ENCODE peak calls at places on chromosomes 12 and 14, in four cellular contexts. One of them, this sample, is unnamed.

GRCh38 chr14:79740043-79740442 is 471.3 kb downstream of the DIO2 start:
- DNase-seq in IMR-90: no peak
- DNase-seq in A549: no peak
- DNase-seq in K562: no peak
- DNase-seq in this sample: no peak

GRCh38 chr12:3604750-3605638 is 114.0 kb downstream of the PRMT8 start:
- DNase-seq in K562: no peak
- DNase-seq in IMR-90: no peak
- DNase-seq in A549: no peak
- DNase-seq in this sample: no peak

GRCh38 chr14:77654001-77654431 is 37.6 kb upstream of the SPTLC2 start:
- DNase-seq in A549: no peak
- DNase-seq in K562: no peak
- DNase-seq in IMR-90: no peak
- DNase-seq in this sample: no peak

GRCh38 chr14:93269341-93270068 is 62.4 kb downstream of the UBR7 start:
- DNase-seq in IMR-90: peak
- DNase-seq in A549: peak
- DNase-seq in K562: peak
- DNase-seq in this sample: peak

GRCh38 chr14:39091716-39092115 is 11.3 kb downstream of the SEC23A start:
- DNase-seq in K562: no peak
- DNase-seq in IMR-90: no peak
- DNase-seq in A549: no peak
- DNase-seq in this sample: no peak

GRCh38 chr12:111469406-111469805 is 63.7 kb downstream of the SH2B3 start:
- DNase-seq in K562: no peak
- DNase-seq in A549: no peak
- DNase-seq in IMR-90: peak
- DNase-seq in this sample: no peak

GRCh38 chr12:99498756-99499155 is 148.8 kb upstream of the GARIN6 start:
- DNase-seq in A549: peak
- DNase-seq in IMR-90: peak
- DNase-seq in K562: no peak
- DNase-seq in this sample: no peak

GRCh38 chr14:75648066-75648838 is 12.4 kb downstream of the ERG28 start:
- DNase-seq in IMR-90: peak
- DNase-seq in A549: peak
- DNase-seq in K562: no peak
- DNase-seq in this sample: peak

GRCh38 chr12:92432724-92433281 is 270.0 kb upstream of the PLEKHG7 start:
- DNase-seq in K562: no peak
- DNase-seq in IMR-90: no peak
- DNase-seq in A549: no peak
- DNase-seq in this sample: no peak

GRCh38 chr14:82872494-82872893 is 1338.8 kb upstream of the SEL1L start:
- DNase-seq in K562: no peak
- DNase-seq in A549: peak
- DNase-seq in IMR-90: no peak
- DNase-seq in this sample: no peak

GRCh38 chr12:12685305-12685704 is 10.7 kb downstream of the GPR19 start:
- DNase-seq in K562: no peak
- DNase-seq in A549: no peak
- DNase-seq in IMR-90: no peak
- DNase-seq in this sample: no peak

GRCh38 chr12:50117057-50117622 is 5.1 kb downstream of the COX14 start:
- DNase-seq in IMR-90: no peak
- DNase-seq in A549: no peak
- DNase-seq in K562: no peak
- DNase-seq in this sample: no peak

GRCh38 chr14:60249321-60250251 is 565 bp downstream of the PPM1A start:
- DNase-seq in K562: peak
- DNase-seq in A549: peak
- DNase-seq in IMR-90: peak
- DNase-seq in this sample: peak

DNA sequence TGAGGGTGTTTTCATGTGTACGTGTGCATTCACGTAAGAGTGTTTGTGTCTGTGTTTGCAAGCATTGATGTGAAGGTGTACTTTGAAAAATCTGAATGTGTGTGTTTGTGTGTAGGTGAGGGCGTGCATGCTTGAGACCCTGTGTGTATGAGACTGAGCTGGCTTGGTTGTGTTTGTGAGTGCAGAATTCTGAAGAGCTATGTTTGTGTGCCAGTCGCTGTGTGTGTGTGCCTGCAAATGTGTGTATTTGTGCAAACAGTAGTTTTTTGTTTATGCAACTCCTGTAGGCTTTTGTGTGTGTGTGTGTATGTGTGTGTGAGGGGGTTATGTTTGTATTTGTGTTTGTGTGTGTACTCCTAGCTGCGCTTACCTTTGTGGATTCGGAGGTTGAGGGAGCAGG is 1.7 kb upstream of the LHX5 start:
- DNase-seq in IMR-90: no peak
- DNase-seq in A549: no peak
- DNase-seq in K562: no peak
- DNase-seq in this sample: no peak
- TF ChIP-seq MAZ in IMR-90: no peak
- TF ChIP-seq MAZ in A549: no peak
- TF ChIP-seq MAZ in K562: no peak
- TF ChIP-seq MAZ in this sample: no peak

GRCh38 chr14:91980157-91980556 is 32.7 kb upstream of the FBLN5 start:
- DNase-seq in K562: peak
- DNase-seq in A549: peak
- DNase-seq in IMR-90: peak
- DNase-seq in this sample: no peak
- TF ChIP-seq MAZ in K562: no peak
- TF ChIP-seq MAZ in A549: no peak
- TF ChIP-seq MAZ in IMR-90: no peak
- TF ChIP-seq MAZ in this sample: no peak

DNA sequence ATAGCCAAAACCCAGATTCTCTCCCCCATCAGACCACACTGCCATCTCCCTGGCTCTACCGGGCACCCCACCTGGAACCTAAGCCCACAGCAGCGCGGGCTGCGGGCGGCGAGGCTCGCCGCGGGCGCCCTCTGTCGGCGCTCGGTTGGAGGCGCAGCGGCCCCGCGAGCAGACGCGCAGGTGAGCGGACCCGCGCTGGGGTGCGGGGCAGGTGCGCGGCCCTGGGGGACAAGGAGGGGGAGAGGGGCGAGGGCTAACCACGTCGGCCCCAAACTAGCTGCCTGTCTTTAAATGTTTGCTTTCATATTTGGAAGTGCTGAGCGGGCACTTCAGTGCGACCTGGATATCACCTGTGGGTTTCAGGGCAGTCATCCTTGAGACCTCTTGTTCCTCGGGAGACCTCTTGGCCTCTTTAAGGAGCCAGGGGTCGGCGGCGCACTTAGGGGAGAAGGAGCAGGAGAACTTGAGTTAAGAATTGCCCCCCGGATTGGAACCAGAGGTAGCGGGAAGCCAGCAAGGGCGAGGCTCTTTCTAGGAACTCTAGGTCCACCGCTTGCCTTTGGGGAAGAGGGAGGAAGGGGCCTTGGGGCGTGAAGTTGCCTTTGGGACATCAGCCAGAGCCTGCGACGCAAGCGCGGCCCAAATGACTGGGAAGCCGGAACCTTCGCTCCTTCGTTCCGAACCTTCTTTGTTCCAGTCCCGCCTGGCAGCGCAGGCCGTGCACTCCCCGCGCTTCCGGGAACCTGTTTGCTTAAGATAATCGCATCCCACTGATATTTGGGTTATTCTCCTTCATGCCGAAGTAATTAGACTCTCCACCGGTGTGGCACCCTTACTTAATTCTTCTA is 78.7 kb downstream of the NEDD1 start:
- DNase-seq in A549: peak
- DNase-seq in K562: peak
- DNase-seq in IMR-90: no peak
- DNase-seq in this sample: no peak
- TF ChIP-seq MAZ in A549: no peak
- TF ChIP-seq MAZ in K562: no peak
- TF ChIP-seq MAZ in IMR-90: no peak
- TF ChIP-seq MAZ in this sample: no peak

GRCh38 chr14:96139879-96140278 is 64.8 kb upstream of the BDKRB2 start:
- DNase-seq in A549: no peak
- DNase-seq in K562: no peak
- DNase-seq in IMR-90: peak
- DNase-seq in this sample: no peak
- TF ChIP-seq MAZ in A549: no peak
- TF ChIP-seq MAZ in K562: no peak
- TF ChIP-seq MAZ in IMR-90: no peak
- TF ChIP-seq MAZ in this sample: no peak

DNA sequence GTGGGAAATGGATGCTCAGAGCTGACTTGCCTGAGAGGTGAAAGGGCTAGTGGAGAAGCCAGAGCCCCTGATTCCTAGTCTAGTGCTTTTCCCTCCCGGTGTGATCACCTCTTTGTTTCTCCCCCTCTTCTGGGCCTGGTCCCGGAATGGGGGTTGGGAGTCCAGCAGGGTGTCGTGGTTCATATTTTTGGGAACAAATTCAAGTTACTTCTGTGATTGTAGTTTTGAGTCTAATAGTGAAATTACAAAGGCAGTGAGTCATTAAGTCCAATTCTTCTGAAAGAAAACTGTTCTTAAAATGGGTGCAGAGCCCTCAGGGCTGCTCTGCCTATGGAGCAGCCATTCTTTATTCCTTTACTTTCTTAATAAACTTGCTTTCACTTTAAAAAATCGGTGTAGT is 7.6 kb downstream of the SUSD6 start:
- DNase-seq in K562: no peak
- DNase-seq in A549: no peak
- DNase-seq in IMR-90: no peak
- DNase-seq in this sample: no peak
- TF ChIP-seq MAZ in K562: no peak
- TF ChIP-seq MAZ in A549: no peak
- TF ChIP-seq MAZ in IMR-90: no peak
- TF ChIP-seq MAZ in this sample: no peak

DNA sequence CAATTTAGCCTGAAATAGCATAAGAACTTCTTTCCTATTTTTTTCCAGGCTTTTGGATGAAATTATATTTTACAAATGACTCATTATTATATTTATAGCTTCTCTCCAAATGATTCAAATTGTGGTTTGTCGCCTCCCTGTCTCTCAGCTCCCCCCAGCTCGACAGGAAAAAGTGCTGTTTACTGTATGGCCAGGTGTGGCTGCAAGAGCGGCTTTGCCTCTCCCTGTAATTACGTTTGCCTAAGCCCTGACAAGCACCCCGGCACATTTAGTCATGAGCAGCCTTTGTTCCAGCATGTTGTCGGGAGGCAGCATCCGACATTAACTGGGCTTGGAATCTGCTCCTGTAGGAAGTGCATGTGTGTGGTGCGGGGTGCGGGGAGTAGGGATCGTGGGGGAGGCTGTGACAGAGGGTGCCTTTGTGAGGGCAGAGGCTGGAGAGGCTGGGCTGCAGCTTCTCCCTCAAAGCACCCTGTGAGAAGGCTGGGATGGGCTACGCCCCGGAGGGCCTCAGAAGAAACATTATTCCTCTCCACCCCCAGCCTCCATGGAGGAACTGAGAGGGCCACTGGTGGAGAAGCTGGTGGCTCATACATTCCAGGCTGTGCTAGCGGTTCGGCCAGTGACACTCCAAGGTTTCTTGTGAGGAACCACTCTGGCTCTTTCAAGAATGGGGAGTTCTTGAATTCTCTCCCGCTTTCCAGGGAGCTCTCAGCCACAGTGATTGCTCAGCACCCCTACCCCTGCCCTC is 42.1 kb upstream of the CTDSP2 start:
- DNase-seq in A549: no peak
- DNase-seq in K562: no peak
- DNase-seq in IMR-90: peak
- DNase-seq in this sample: no peak
- TF ChIP-seq MAZ in A549: no peak
- TF ChIP-seq MAZ in K562: no peak
- TF ChIP-seq MAZ in IMR-90: peak
- TF ChIP-seq MAZ in this sample: no peak

DNA sequence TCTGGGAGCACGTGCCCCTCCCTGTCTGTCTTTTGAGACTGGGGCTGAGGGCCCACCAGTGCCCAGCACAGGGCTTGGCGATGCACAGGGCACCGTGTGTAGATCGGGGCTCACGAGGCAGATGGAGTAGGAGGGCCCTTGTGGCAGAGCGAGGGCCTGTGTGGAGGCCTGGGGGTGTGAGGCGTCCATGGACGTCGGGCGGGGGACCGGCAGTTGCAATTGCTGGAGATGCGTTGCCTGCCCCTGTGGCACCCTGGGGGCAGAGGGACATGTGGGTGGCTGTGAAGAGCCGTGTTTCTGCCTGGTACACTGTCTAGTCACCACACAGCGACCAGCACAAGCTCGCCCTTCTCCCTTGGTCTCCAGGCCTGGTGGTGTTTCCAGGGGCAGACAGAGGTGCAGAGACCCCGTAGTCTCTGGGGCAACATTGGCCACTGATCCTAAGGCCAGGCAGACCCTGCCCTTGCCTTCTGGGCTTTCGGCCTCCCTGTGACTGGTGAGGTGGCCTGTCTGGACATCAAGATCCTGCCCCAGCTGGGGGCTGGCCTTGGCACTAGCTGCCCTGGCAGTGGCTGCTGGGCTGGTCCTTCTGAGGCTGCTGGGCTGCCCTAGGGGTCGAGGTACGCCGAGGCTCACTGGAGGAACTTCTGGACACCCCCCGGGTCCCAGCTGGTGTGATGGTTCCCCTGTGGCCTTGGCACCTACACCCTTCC is 14.5 kb downstream of the KIF26A start:
- DNase-seq in A549: no peak
- DNase-seq in K562: no peak
- DNase-seq in IMR-90: no peak
- DNase-seq in this sample: no peak
- TF ChIP-seq MAZ in A549: no peak
- TF ChIP-seq MAZ in K562: no peak
- TF ChIP-seq MAZ in IMR-90: no peak
- TF ChIP-seq MAZ in this sample: no peak

GRCh38 chr14:102020058-102020971 is 55.9 kb downstream of the DYNC1H1 start:
- DNase-seq in A549: no peak
- DNase-seq in K562: no peak
- DNase-seq in IMR-90: peak
- DNase-seq in this sample: no peak
- TF ChIP-seq MAZ in A549: no peak
- TF ChIP-seq MAZ in K562: no peak
- TF ChIP-seq MAZ in IMR-90: no peak
- TF ChIP-seq MAZ in this sample: no peak

This sample was measured in HepG2.